ENCODE peak calls at places on chromosomes 13 and 19, in six cellular contexts. V, H, F, R, C and Q are unnamed samples.

GRCh38 chr19:41696402-41697197 is 8.5 kb upstream of the CEACAM7 start:
- DNase-seq in V (no peak), H (no peak), F (no peak), R (peak; percentile 35), C (no peak), Q (no peak)

GRCh38 chr19:16978839-16979802 is 47.5 kb downstream of the CPAMD8 start:
- DNase-seq in V (no peak), H (no peak), F (no peak), R (no peak), C (no peak), Q (no peak)

GRCh38 chr19:6778386-6778785 is 5.9 kb downstream of the VAV1 start:
- DNase-seq in V (no peak), H (no peak), F (no peak), R (no peak), C (no peak), Q (no peak)

GRCh38 chr19:35704218-35704617 is at the start of gene ZBTB32:
- DNase-seq in V (peak; percentile 81), H (peak; percentile 21), F (peak; percentile 56), R (peak; percentile 87), C (peak; percentile 61), Q (peak; percentile 80)

GRCh38 chr13:33787051-33787591 is 30.8 kb upstream of the RFC3 start:
- DNase-seq in V (no peak), H (no peak), F (peak; percentile 5), R (no peak), C (no peak), Q (no peak)

GRCh38 chr19:42113641-42114348 is 18.5 kb downstream of the POU2F2 start:
- DNase-seq in V (peak; percentile 96), H (no peak), F (peak; percentile 98), R (peak; percentile 80), C (peak; percentile 99), Q (peak; percentile 56)

GRCh38 chr19:5430237-5430636 is 25.0 kb upstream of the ZNRF4 start:
- DNase-seq in V (peak; percentile 23), H (no peak), F (no peak), R (peak; percentile 72), C (no peak), Q (no peak)

GRCh38 chr13:107289540-107289939 is 721.6 kb upstream of the ARGLU1 start:
- DNase-seq in V (no peak), H (no peak), F (no peak), R (no peak), C (peak; percentile 81), Q (no peak)

GRCh38 chr13:95296326-95296939 is 4.8 kb downstream of the ABCC4 start:
- DNase-seq in V (peak; percentile 70), H (no peak), F (no peak), R (peak; percentile 74), C (no peak), Q (peak; percentile 85)

GRCh38 chr19:5131031-5131865 is 162.3 kb downstream of the KDM4B start:
- DNase-seq in V (no peak), H (no peak), F (no peak), R (no peak), C (no peak), Q (no peak)

GRCh38 chr19:14507704-14508246 is 10.4 kb downstream of the DNAJB1 start:
- DNase-seq in V (no peak), H (no peak), F (peak; percentile 88), R (no peak), C (peak; percentile 67), Q (no peak)

GRCh38 chr13:59230484-59231264 is 933.1 kb downstream of the DIAPH3 start:
- DNase-seq in V (peak; percentile 92), H (no peak), F (no peak), R (no peak), C (no peak), Q (no peak)

GRCh38 chr19:12884926-12885748 is 1.9 kb downstream of the KLF1 start:
- DNase-seq in V (peak; percentile 98), H (peak; percentile 42), F (peak; percentile 30), R (peak; percentile 99), C (peak; percentile 28), Q (peak; percentile 99)

GRCh38 chr13:67740871-67741475 is 510.8 kb upstream of the PCDH9 start:
- DNase-seq in V (peak; percentile 75), H (no peak), F (peak; percentile 10), R (no peak), C (no peak), Q (no peak)

GRCh38 chr13:19587635-19588300 is 26.4 kb upstream of the TPTE2 start:
- DNase-seq in V (peak; percentile 20), H (no peak), F (peak; percentile 27), R (no peak), C (peak; percentile 52), Q (no peak)

GRCh38 chr13:98142427-98143156 is at the start of gene FARP1:
- DNase-seq in V (peak; percentile 84), H (peak; percentile 83), F (peak; percentile 76), R (peak; percentile 78), C (peak; percentile 65), Q (peak; percentile 87)

GRCh38 chr19:33796164-33797100 is at the start of gene KCTD15:
- DNase-seq in V (peak; percentile 84), H (peak; percentile 61), F (peak; percentile 73), R (peak; percentile 47), C (peak; percentile 31), Q (peak; percentile 84)

GRCh38 chr19:17235618-17236413 is 9.8 kb downstream of the OCEL1 start:
- DNase-seq in V (peak; percentile 83), H (peak; percentile 74), F (peak; percentile 79), R (peak; percentile 84), C (peak; percentile 76), Q (peak; percentile 80)

GRCh38 chr19:927707-928401 is 2.0 kb downstream of the ARID3A start:
- DNase-seq in V (no peak), H (no peak), F (peak; percentile 41), R (peak; percentile 73), C (no peak), Q (no peak)

GRCh38 chr19:927044-927706 is 1.3 kb downstream of the ARID3A start:
- DNase-seq in V (peak; percentile 67), H (no peak), F (peak; percentile 71), R (peak; percentile 55), C (no peak), Q (no peak)

GRCh38 chr19:931860-932646 is 6.2 kb downstream of the ARID3A start:
- DNase-seq in V (no peak), H (no peak), F (peak; percentile 28), R (no peak), C (no peak), Q (no peak)

GRCh38 chr19:928471-929259 is 2.8 kb downstream of the ARID3A start:
- DNase-seq in V (no peak), H (no peak), F (peak; percentile 50), R (peak; percentile 77), C (no peak), Q (no peak)

GRCh38 chr19:929523-930258 is 3.9 kb downstream of the ARID3A start:
- DNase-seq in V (no peak), H (no peak), F (no peak), R (no peak), C (no peak), Q (no peak)
- H3K79me1 ChIP-seq in V (peaks cover 6% of the 10 kb centered on the region), H (peaks cover 25% of the 10 kb centered on the region), F (no peaks in the 10 kb centered on the region), R (peaks cover 2% of the 10 kb centered on the region), C (peaks cover 19% of the 10 kb centered on the region), Q (peaks cover 6% of the 10 kb centered on the region)

GRCh38 chr19:47228168-47228936 is 2.6 kb downstream of the BBC3 start:
- DNase-seq in V (peak; percentile 71), H (no peak), F (peak; percentile 63), R (peak; percentile 73), C (peak; percentile 17), Q (no peak)
- H3K79me1 ChIP-seq in V (peaks cover 10% of the 10 kb centered on the region), H (peaks cover 19% of the 10 kb centered on the region), F (peaks cover 6% of the 10 kb centered on the region), R (no peaks in the 10 kb centered on the region), C (peaks cover 10% of the 10 kb centered on the region), Q (peaks cover 16% of the 10 kb centered on the region)

GRCh38 chr19:954272-954671 is 28.4 kb downstream of the ARID3A start:
- DNase-seq in V (peak; percentile 77), H (no peak), F (no peak), R (no peak), C (no peak), Q (no peak)
- H3K79me1 ChIP-seq in V (peaks cover 17% of the 10 kb centered on the region), H (peaks cover 20% of the 10 kb centered on the region), F (no peaks in the 10 kb centered on the region), R (peaks cover 3% of the 10 kb centered on the region), C (peaks cover 37% of the 10 kb centered on the region), Q (peaks cover 11% of the 10 kb centered on the region)

GRCh38 chr19:18291590-18292459 is 10.4 kb upstream of the JUND start:
- DNase-seq in V (peak; percentile 94), H (no peak), F (peak; percentile 87), R (peak; percentile 81), C (peak; percentile 75), Q (no peak)
- H3K79me1 ChIP-seq in V (no peaks in the 10 kb centered on the region), H (no peaks in the 10 kb centered on the region), F (no peaks in the 10 kb centered on the region), R (no peaks in the 10 kb centered on the region), C (no peaks in the 10 kb centered on the region), Q (no peaks in the 10 kb centered on the region)

GRCh38 chr19:38683393-38684077 is 36.1 kb downstream of the ACTN4 start:
- DNase-seq in V (peak; percentile 98), H (no peak), F (peak; percentile 92), R (peak; percentile 96), C (peak; percentile 85), Q (peak; percentile 83)

GRCh38 chr19:38684078-38684861 is 36.8 kb downstream of the ACTN4 start:
- DNase-seq in V (peak; percentile 45), H (no peak), F (peak; percentile 94), R (peak; percentile 46), C (peak; percentile 91), Q (no peak)

GRCh38 chr19:38684862-38685665 is 37.6 kb downstream of the ACTN4 start:
- DNase-seq in V (no peak), H (no peak), F (no peak), R (no peak), C (no peak), Q (no peak)

GRCh38 chr19:38682195-38682867 is 34.9 kb downstream of the ACTN4 start:
- DNase-seq in V (no peak), H (no peak), F (no peak), R (no peak), C (no peak), Q (no peak)

DNA sequence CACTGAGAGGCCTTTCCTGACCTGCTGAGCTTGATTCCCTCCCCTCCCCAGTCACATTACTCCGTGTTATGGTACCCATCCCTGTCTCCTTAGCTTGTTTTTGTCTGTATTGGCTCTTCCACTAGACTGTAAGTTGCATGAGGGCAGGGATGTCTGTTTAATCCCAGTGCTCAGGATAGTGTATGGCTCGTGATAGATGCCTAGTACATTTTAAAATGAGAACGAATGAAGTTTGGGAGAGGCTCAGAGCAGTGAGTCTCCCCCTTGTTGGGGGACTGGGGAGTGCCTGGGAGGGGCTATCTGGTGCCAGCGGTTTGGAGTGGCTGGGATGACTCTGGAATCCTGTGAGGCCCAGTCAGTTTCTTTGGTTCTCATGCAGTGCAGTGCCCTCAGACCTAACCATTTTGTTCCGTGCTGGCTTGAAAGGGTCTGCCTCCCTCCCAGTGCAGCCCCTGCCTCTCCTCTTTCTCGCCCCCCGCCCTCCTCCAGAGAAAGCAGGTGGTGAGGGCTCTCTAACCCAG is 35.5 kb downstream of the ACTN4 start:
- DNase-seq in V (no peak), H (no peak), F (peak; percentile 17), R (no peak), C (no peak), Q (no peak)
- H3K79me1 ChIP-seq in V (peaks cover 36% of the 10 kb centered on the region), H (peaks cover 23% of the 10 kb centered on the region), F (no peaks in the 10 kb centered on the region), R (no peaks in the 10 kb centered on the region), C (peaks cover 8% of the 10 kb centered on the region), Q (peaks cover 18% of the 10 kb centered on the region)